ENCODE peak calls at places on chromosomes 3 and 15, in six cellular contexts. V is H1, D is trophoblast cell, O is IMR-90, Z is mesenchymal stem cell, A is H9. T is an unnamed sample.

GRCh38 chr15:83654379-83655236 is 685 bp downstream of the ADAMTSL3 start:
- DNase-seq in V (no peak), D (no peak), O (no peak), Z (no peak), A (peak; percentile 76), T (no peak)

GRCh38 chr15:67067930-67068542 is 2.6 kb downstream of the SMAD3 start:
- DNase-seq in V (no peak), D (no peak), O (peak; percentile 32), Z (no peak), A (no peak), T (no peak)

GRCh38 chr15:72934006-72934405 is 118.3 kb upstream of the NEO1 start:
- DNase-seq in V (no peak), D (no peak), O (peak; percentile 21), Z (no peak), A (no peak), T (no peak)

GRCh38 chr3:99366663-99367429 is 271.5 kb upstream of the COL8A1 start:
- DNase-seq in V (no peak), D (peak; percentile 26), O (no peak), Z (no peak), A (peak; percentile 39), T (no peak)

GRCh38 chr15:69795601-69796000 is 302.1 kb downstream of the TLE3 start:
- DNase-seq in V (no peak), D (no peak), O (no peak), Z (no peak), A (peak; percentile 12), T (no peak)

GRCh38 chr3:74329087-74329486 is 285.4 kb downstream of the CNTN3 start:
- DNase-seq in V (no peak), D (no peak), O (no peak), Z (no peak), A (no peak), T (no peak)

GRCh38 chr3:188390775-188391443 is 237.0 kb downstream of the LPP start:
- DNase-seq in V (no peak), D (no peak), O (no peak), Z (no peak), A (no peak), T (peak; percentile 29)

GRCh38 chr15:31293655-31294054 is 33.0 kb upstream of the KLF13 start:
- DNase-seq in V (no peak), D (peak; percentile 39), O (no peak), Z (no peak), A (no peak), T (no peak)

GRCh38 chr15:38553071-38553470 is 11.5 kb downstream of the RASGRP1 start:
- DNase-seq in V (no peak), D (no peak), O (no peak), Z (no peak), A (no peak), T (no peak)

GRCh38 chr3:107846282-107846852 is 244.5 kb downstream of the CD47 start:
- DNase-seq in V (peak; percentile 57), D (peak; percentile 78), O (peak; percentile 64), Z (peak; percentile 71), A (peak; percentile 83), T (peak; percentile 69)

GRCh38 chr15:34331809-34332208 is 5.8 kb downstream of the SLC12A6 start:
- DNase-seq in V (no peak), D (no peak), O (no peak), Z (no peak), A (no peak), T (no peak)

GRCh38 chr15:85607141-85607806 is 187.5 kb downstream of the KLHL25 start:
- DNase-seq in V (no peak), D (no peak), O (peak; percentile 68), Z (peak; percentile 56), A (no peak), T (no peak)

GRCh38 chr15:78934063-78935023 is 10.5 kb downstream of the CTSH start:
- DNase-seq in V (no peak), D (no peak), O (no peak), Z (no peak), A (no peak), T (no peak)

GRCh38 chr3:139318826-139319225 is 25.0 kb upstream of the MRPS22 start:
- DNase-seq in V (no peak), D (no peak), O (no peak), Z (no peak), A (no peak), T (no peak)

GRCh38 chr3:62378329-62378789 is 5.0 kb upstream of the FEZF2 start:
- DNase-seq in V (no peak), D (no peak), O (no peak), Z (no peak), A (peak; percentile 69), T (no peak)

GRCh38 chr3:129359102-129359461 is 69.4 kb downstream of the EFCAB12 start:
- DNase-seq in V (no peak), D (no peak), O (peak; percentile 8), Z (no peak), A (no peak), T (no peak)

GRCh38 chr3:49723301-49723630 is 485 bp downstream of the GMPPB start:
- DNase-seq in V (no peak), D (peak; percentile 68), O (peak; percentile 37), Z (peak; percentile 60), A (peak; percentile 73), T (no peak)

GRCh38 chr15:51004103-51004536 is 90.6 kb downstream of the TNFAIP8L3 start:
- DNase-seq in V (peak; percentile 7), D (peak; percentile 92), O (peak; percentile 57), Z (peak; percentile 15), A (peak; percentile 43), T (no peak)

GRCh38 chr15:57422113-57422754 is 45.9 kb downstream of the CGNL1 start:
- DNase-seq in V (no peak), D (no peak), O (no peak), Z (no peak), A (no peak), T (no peak)

GRCh38 chr3:183116051-183116614 is 16.8 kb upstream of the MCCC1 start:
- DNase-seq in V (peak; percentile 90), D (no peak), O (no peak), Z (no peak), A (peak; percentile 98), T (peak; percentile 83)

GRCh38 chr15:75843618-75844610 is 667 bp downstream of the UBE2Q2 start:
- DNase-seq in V (no peak), D (peak; percentile 71), O (peak; percentile 37), Z (peak; percentile 61), A (peak; percentile 45), T (peak; percentile 58)

GRCh38 chr3:65960087-65960486 is 78.6 kb downstream of the MAGI1 start:
- DNase-seq in V (no peak), D (no peak), O (peak; percentile 72), Z (no peak), A (no peak), T (no peak)

GRCh38 chr3:149968216-149968615 is 2.5 kb downstream of the PFN2 start:
- DNase-seq in V (no peak), D (no peak), O (peak; percentile 48), Z (peak; percentile 28), A (no peak), T (no peak)

GRCh38 chr3:8767667-8768363 is 1.6 kb downstream of the OXTR start:
- DNase-seq in V (peak; percentile 58), D (peak; percentile 64), O (no peak), Z (no peak), A (peak; percentile 80), T (no peak)

GRCh38 chr15:45130291-45131000 is 652 bp downstream of the DUOX1 start:
- DNase-seq in V (no peak), D (no peak), O (no peak), Z (no peak), A (no peak), T (no peak)

GRCh38 chr3:55789516-55789915 is 302.4 kb upstream of the WNT5A start:
- DNase-seq in V (no peak), D (no peak), O (no peak), Z (no peak), A (no peak), T (no peak)

GRCh38 chr15:92471263-92471662 is 77.6 kb downstream of the ST8SIA2 start:
- DNase-seq in V (no peak), D (peak; percentile 52), O (no peak), Z (no peak), A (peak; percentile 12), T (no peak)

GRCh38 chr3:126433496-126434263 is 39.0 kb downstream of the CFAP100 start:
- DNase-seq in V (no peak), D (no peak), O (no peak), Z (no peak), A (peak; percentile 12), T (no peak)

GRCh38 chr3:55198554-55198953 is 270.7 kb upstream of the LRTM1 start:
- DNase-seq in V (no peak), D (peak; percentile 93), O (peak; percentile 99), Z (peak; percentile 95), A (no peak), T (no peak)

GRCh38 chr3:18237251-18238005 is 187.7 kb downstream of the SATB1 start:
- DNase-seq in V (no peak), D (no peak), O (peak; percentile 64), Z (peak; percentile 0), A (no peak), T (no peak)

GRCh38 chr3:72818092-72818721 is 30.0 kb downstream of the SHQ1 start:
- DNase-seq in V (no peak), D (peak; percentile 41), O (peak; percentile 36), Z (peak; percentile 43), A (no peak), T (no peak)

DNA sequence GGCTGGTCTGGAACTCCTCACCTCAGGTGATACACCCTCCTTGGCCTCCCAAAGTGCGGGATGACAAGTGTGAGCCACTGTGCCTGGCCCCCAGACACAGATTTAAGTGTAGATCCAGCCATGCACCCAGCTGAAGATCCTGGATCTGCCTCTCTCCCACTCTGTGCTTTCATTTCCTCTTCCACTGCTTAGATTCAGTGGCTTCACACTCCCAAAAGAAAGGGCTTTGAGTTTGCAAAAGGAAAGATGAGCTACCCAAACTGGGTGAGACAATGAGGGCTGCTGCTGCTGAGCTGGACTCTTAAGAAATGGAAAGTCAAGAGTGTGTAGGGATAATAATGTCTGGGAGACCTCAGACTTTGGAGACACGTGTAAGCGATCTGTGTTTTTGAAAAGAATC is 45.5 kb downstream of the ISG20 start:
- DNase-seq in V (no peak), D (no peak), O (no peak), Z (no peak), A (no peak), T (no peak)
- H4K91ac ChIP-seq in V (no peak overlapping the region), D (no peak overlapping the region), O (no peak overlapping the region), Z (no peak overlapping the region), A (no peak overlapping the region), T (no peak overlapping the region)

DNA sequence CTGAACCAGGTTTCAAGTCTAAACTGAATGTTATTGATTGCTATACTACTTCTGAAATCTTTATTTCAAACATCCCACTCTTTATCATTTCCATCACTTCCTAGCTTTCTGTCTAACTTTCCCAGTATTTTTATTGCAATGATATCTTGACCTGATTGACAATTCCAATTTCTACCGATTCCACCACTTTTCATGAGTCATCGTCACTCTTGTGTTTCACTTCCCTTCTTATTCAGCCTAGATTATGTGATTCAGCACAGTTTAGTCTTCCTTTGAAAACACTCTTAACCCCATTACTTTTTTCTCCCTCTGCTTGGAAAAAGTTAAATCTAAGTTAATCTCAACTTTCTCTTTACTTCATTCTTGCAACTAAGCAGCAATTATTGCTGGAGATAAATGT is 62.6 kb downstream of the SLC7A14 start:
- DNase-seq in V (no peak), D (no peak), O (peak; percentile 59), Z (peak; percentile 57), A (no peak), T (no peak)
- H4K91ac ChIP-seq in V (no peak overlapping the region), D (no peak overlapping the region), O (no peak overlapping the region), Z (no peak overlapping the region), A (no peak overlapping the region), T (no peak overlapping the region)

GRCh38 chr3:177995006-177995732 is 541.1 kb upstream of the KCNMB2 start:
- DNase-seq in V (no peak), D (peak; percentile 53), O (no peak), Z (no peak), A (no peak), T (no peak)
- H4K91ac ChIP-seq in V (no peak overlapping the region), D (no peak overlapping the region), O (no peak overlapping the region), Z (no peak overlapping the region), A (no peak overlapping the region), T (no peak overlapping the region)

GRCh38 chr3:184894051-184894450 is 82.1 kb downstream of the VPS8 start:
- DNase-seq in V (no peak), D (no peak), O (no peak), Z (no peak), A (no peak), T (no peak)
- H4K91ac ChIP-seq in V (no peak overlapping the region), D (no peak overlapping the region), O (no peak overlapping the region), Z (no peak overlapping the region), A (no peak overlapping the region), T (no peak overlapping the region)